ENCODE peak calls at places on chromosome 3, in six cellular contexts. H is HepG2, U is gastrocnemius medialis, J is HCT116, A is ovary, T is NB4. E is an unnamed sample.
A peak's percentile ranks its signal among the peaks of the same experiment; 100 is the strongest.

GRCh38 chr3:46509661-46510187 is 11.9 kb downstream of the RTP3 start:
- DNase-seq in H (no peak), U (no peak), J (no peak), A (no peak), T (no peak), E (peak; percentile 43)

GRCh38 chr3:16998236-16998923 is 113.6 kb downstream of the PLCL2 start:
- DNase-seq in H (no peak), U (no peak), J (no peak), A (no peak), T (no peak), E (no peak)

GRCh38 chr3:170502297-170502696 is 83.6 kb downstream of the SLC7A14 start:
- DNase-seq in H (no peak), U (no peak), J (no peak), A (peak; percentile 40), T (no peak), E (no peak)

GRCh38 chr3:49173792-49174170 is 2.4 kb downstream of the KLHDC8B start:
- DNase-seq in H (no peak), U (no peak), J (no peak), A (no peak), T (no peak), E (no peak)

GRCh38 chr3:4804161-4805058 is 174.8 kb upstream of the BHLHE40 start:
- DNase-seq in H (no peak), U (no peak), J (no peak), A (no peak), T (no peak), E (no peak)

GRCh38 chr3:198113219-198114053 is 153.4 kb downstream of the LMLN start:
- DNase-seq in H (no peak), U (no peak), J (no peak), A (no peak), T (peak; percentile 36), E (no peak)

GRCh38 chr3:185257334-185257733 is 3.5 kb upstream of the EHHADH start:
- DNase-seq in H (no peak), U (no peak), J (no peak), A (no peak), T (no peak), E (no peak)

GRCh38 chr3:136075218-136075808 is 109.8 kb downstream of the PPP2R3A start:
- DNase-seq in H (peak; percentile 72), U (peak; percentile 55), J (peak; percentile 51), A (peak; percentile 65), T (peak; percentile 85), E (peak; percentile 82)

GRCh38 chr3:105822171-105823123 is 46.4 kb downstream of the CBLB start:
- DNase-seq in H (no peak), U (no peak), J (no peak), A (no peak), T (no peak), E (no peak)

GRCh38 chr3:7875858-7876442 is 625.7 kb upstream of the LMCD1 start:
- DNase-seq in H (no peak), U (no peak), J (peak; percentile 79), A (no peak), T (no peak), E (no peak)

GRCh38 chr3:79139395-79140060 is 628.3 kb downstream of the ROBO1 start:
- DNase-seq in H (no peak), U (no peak), J (no peak), A (no peak), T (no peak), E (no peak)

GRCh38 chr3:502486-502885 is 305.9 kb downstream of the CHL1 start:
- DNase-seq in H (no peak), U (no peak), J (no peak), A (no peak), T (no peak), E (no peak)

GRCh38 chr3:66181764-66182163 is 39.0 kb upstream of the SLC25A26 start:
- DNase-seq in H (no peak), U (no peak), J (no peak), A (no peak), T (no peak), E (no peak)

GRCh38 chr3:195151866-195152526 is 119.0 kb downstream of the XXYLT1 start:
- DNase-seq in H (peak; percentile 50), U (no peak), J (peak; percentile 7), A (no peak), T (peak; percentile 42), E (no peak)

GRCh38 chr3:42701371-42702065 is 1.1 kb downstream of the HHATL start:
- DNase-seq in H (peak; percentile 27), U (peak; percentile 87), J (no peak), A (no peak), T (peak; percentile 63), E (no peak)

GRCh38 chr3:59237121-59237520 is 187.3 kb upstream of the CFAP20DC start:
- DNase-seq in H (no peak), U (no peak), J (no peak), A (no peak), T (no peak), E (no peak)

GRCh38 chr3:153291052-153291689 is 129.1 kb downstream of the RAP2B start:
- DNase-seq in H (peak; percentile 12), U (no peak), J (peak; percentile 44), A (no peak), T (peak; percentile 72), E (no peak)

GRCh38 chr3:60826511-60826910 is 424.7 kb downstream of the FHIT start:
- DNase-seq in H (no peak), U (no peak), J (no peak), A (no peak), T (no peak), E (no peak)

GRCh38 chr3:196603683-196604082 is 35.2 kb downstream of the FBXO45 start:
- DNase-seq in H (no peak), U (no peak), J (no peak), A (no peak), T (no peak), E (no peak)

GRCh38 chr3:34238407-34238806 is 440.0 kb downstream of the PDCD6IP start:
- DNase-seq in H (no peak), U (no peak), J (no peak), A (no peak), T (no peak), E (no peak)

GRCh38 chr3:66367979-66368378 is 132.8 kb downstream of the LRIG1 start:
- DNase-seq in H (no peak), U (no peak), J (no peak), A (no peak), T (no peak), E (no peak)

GRCh38 chr3:7272203-7272602 is 411.3 kb downstream of the GRM7 start:
- DNase-seq in H (no peak), U (no peak), J (no peak), A (no peak), T (no peak), E (no peak)

GRCh38 chr3:18049101-18049500 is 306.7 kb upstream of the TBC1D5 start:
- DNase-seq in H (no peak), U (no peak), J (no peak), A (no peak), T (no peak), E (no peak)

GRCh38 chr3:110459021-110459420 is 612.6 kb upstream of the NECTIN3 start:
- DNase-seq in H (peak; percentile 7), U (no peak), J (no peak), A (no peak), T (no peak), E (no peak)

DNA sequence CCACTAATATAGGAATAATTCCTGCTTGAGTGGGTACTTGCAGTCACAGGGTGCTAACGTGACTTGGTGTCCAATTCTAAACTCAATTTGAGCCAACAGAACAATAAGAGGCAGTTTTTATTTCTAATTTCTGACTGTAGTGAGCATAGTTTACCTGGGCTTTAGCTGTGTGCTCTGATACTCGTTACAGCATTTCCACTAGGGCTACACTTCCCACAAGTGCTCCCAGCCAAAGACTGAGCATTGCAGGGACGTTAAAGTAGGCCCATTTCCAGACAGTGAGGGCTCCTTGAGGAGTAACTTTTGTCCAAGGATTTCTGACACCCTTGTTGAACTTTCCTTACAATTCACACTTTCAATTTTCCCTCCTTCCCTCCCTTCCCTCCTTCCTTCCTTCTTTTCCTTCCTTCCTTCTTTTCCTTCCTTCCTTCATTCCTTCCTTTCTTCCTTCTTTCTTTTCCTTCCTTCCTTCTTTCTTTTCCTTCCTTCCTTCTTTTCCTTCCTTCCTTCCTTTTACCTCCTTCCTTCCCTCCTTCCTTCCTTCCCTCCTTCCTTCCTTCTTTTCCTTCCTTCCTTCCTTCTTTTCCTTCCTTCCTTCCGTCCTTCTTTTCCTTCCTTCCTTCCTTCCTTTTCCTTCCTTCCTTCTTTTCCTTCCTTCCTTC is 53.8 kb upstream of the TP63 start:
- DNase-seq in H (no peak), U (no peak), J (no peak), A (no peak), T (no peak), E (no peak)
- TF ChIP-seq POLR2A in H (no peak), U (no peak), J (no peak), A (no peak), T (no peak), E (no peak)

DNA sequence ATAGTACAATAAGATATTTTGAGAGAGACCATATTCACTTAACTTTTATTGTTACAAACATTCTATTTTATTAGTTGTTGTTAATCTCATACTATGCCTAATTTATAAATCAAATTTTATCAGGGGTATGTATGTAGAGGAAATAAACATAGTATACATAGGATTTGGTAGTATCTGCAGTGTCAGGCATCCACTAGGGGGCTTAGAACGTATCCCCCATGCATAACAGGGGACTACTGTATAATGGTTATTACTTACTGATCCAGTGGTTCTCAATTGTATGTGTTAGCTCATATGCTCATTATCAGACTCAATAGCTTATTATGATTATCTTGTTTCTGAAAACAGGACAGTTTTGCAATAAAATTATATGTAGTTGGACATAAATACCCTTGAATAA is 27.6 kb downstream of the CMC1 start:
- DNase-seq in H (no peak), U (no peak), J (no peak), A (no peak), T (peak; percentile 10), E (no peak)
- TF ChIP-seq CTCF in H (no peak), U (no peak), J (peak; percentile 40), A (no peak), T (peak; percentile 46), E (no peak)

DNA sequence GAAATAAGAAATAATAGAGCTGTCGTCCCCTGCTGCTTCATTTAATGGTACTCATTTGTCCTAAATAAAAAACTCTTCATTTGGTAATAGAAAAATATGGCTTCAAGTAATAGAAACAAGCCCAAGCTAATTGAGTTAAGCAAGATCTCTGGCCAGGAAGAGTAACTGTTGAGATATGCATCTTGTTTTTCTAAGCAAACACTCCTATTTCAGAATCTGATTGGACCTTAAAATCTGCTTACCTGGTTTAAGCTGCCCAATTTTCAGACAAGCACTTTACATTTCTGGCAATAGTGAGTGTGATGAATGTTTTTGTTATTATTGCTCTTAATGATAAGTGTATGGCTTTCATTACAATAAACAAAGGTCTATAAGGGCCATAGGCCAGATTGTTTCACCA is 86.2 kb downstream of the CMSS1 start:
- DNase-seq in H (no peak), U (no peak), J (no peak), A (no peak), T (no peak), E (no peak)
- H3K4me3 ChIP-seq in H (no peak overlapping the region), U (no peak overlapping the region), J (no peak overlapping the region), A (no peak overlapping the region), T (no peak overlapping the region), E (no peak overlapping the region)

GRCh38 chr3:177195941-177196472 is 1.3 kb downstream of the TBL1XR1 start:
- DNase-seq in H (no peak), U (peak; percentile 7), J (no peak), A (no peak), T (peak; percentile 69), E (no peak)

GRCh38 chr3:177196473-177197040 is 725 bp downstream of the TBL1XR1 start:
- DNase-seq in H (no peak), U (peak; percentile 9), J (no peak), A (no peak), T (peak; percentile 68), E (peak; percentile 89)

GRCh38 chr3:177197041-177197933 is at the start of gene TBL1XR1:
- DNase-seq in H (peak; percentile 85), U (peak; percentile 91), J (peak; percentile 82), A (peak; percentile 92), T (peak; percentile 95), E (peak; percentile 91)

GRCh38 chr3:177199206-177199765 is 2.0 kb upstream of the TBL1XR1 start:
- DNase-seq in H (no peak), U (no peak), J (no peak), A (no peak), T (no peak), E (no peak)

GRCh38 chr3:177197934-177198484 is 727 bp upstream of the TBL1XR1 start:
- DNase-seq in H (no peak), U (no peak), J (no peak), A (no peak), T (no peak), E (no peak)
- TF ChIP-seq POLR2A in H (no peak), U (no peak), J (no peak), A (no peak), T (no peak), E (no peak)